ENCODE peak calls at places on chromosomes 6 and 20, in ten cellular contexts. O is foreskin keratinocyte; U is NB4; W is body of pancreas; C is Calu3; B is CD4-positive, alpha-beta T cell; D is psoas muscle; G is SK-N-SH; Z is RWPE1; Q is heart left ventricle. Y is an unnamed sample.
A peak's percentile ranks its signal among the peaks of the same experiment; 100 is the strongest.

GRCh38 chr6:130931683-130932082 is 104.5 kb downstream of the SMLR1 start:
- DNase-seq in O (no peak), U (peak; percentile 87), W (no peak), C (no peak), B (no peak), D (no peak), G (no peak), Z (no peak), Q (no peak), Y (no peak)

GRCh38 chr6:135673671-135674309 is 176.2 kb upstream of the AHI1 start:
- DNase-seq in O (no peak), U (no peak), W (no peak), C (no peak), B (no peak), D (no peak), G (no peak), Z (no peak), Q (no peak), Y (no peak)

GRCh38 chr6:22147983-22148797 is 148.6 kb downstream of the PRL start:
- DNase-seq in O (no peak), U (no peak), W (peak; percentile 36), C (peak; percentile 70), B (no peak), D (no peak), G (peak; percentile 27), Z (peak; percentile 15), Q (peak; percentile 52), Y (no peak)

GRCh38 chr20:24502184-24502583 is 32.8 kb downstream of the SYNDIG1 start:
- DNase-seq in O (no peak), U (no peak), W (peak; percentile 38), C (no peak), B (no peak), D (peak; percentile 59), G (peak; percentile 51), Z (peak; percentile 10), Q (no peak), Y (no peak)

GRCh38 chr6:52647199-52647598 is 23.7 kb upstream of the TMEM14A start:
- DNase-seq in O (no peak), U (no peak), W (no peak), C (no peak), B (no peak), D (no peak), G (no peak), Z (no peak), Q (no peak), Y (no peak)

GRCh38 chr20:58852559-58853271 is at the start of gene GNAS:
- DNase-seq in O (no peak), U (peak; percentile 54), W (peak; percentile 55), C (peak; percentile 63), B (peak; percentile 56), D (peak; percentile 66), G (peak; percentile 74), Z (peak; percentile 90), Q (peak; percentile 61), Y (no peak)

GRCh38 chr6:148358196-148358785 is 15.7 kb downstream of the SASH1 start:
- DNase-seq in O (no peak), U (peak; percentile 21), W (peak; percentile 59), C (no peak), B (no peak), D (peak; percentile 42), G (no peak), Z (no peak), Q (peak; percentile 31), Y (no peak)

GRCh38 chr6:30781697-30782424 is 37.5 kb upstream of the IER3 start:
- DNase-seq in O (peak; percentile 97), U (peak; percentile 93), W (peak; percentile 98), C (peak; percentile 100), B (no peak), D (peak; percentile 95), G (peak; percentile 86), Z (peak; percentile 88), Q (peak; percentile 97), Y (peak; percentile 98)

GRCh38 chr6:169248521-169248971 is 5.1 kb downstream of the THBS2 start:
- DNase-seq in O (no peak), U (no peak), W (no peak), C (no peak), B (peak; percentile 30), D (no peak), G (no peak), Z (no peak), Q (peak; percentile 16), Y (no peak)

GRCh38 chr6:47535316-47536046 is 57.9 kb downstream of the CD2AP start:
- DNase-seq in O (no peak), U (no peak), W (no peak), C (no peak), B (no peak), D (no peak), G (no peak), Z (no peak), Q (no peak), Y (no peak)

GRCh38 chr6:170067257-170067656 is 223.6 kb downstream of the DLL1 start:
- DNase-seq in O (no peak), U (no peak), W (no peak), C (no peak), B (peak; percentile 15), D (no peak), G (no peak), Z (no peak), Q (peak; percentile 11), Y (no peak)

GRCh38 chr6:44006123-44006871 is 121.0 kb downstream of the MRPL14 start:
- DNase-seq in O (no peak), U (no peak), W (no peak), C (no peak), B (no peak), D (no peak), G (no peak), Z (no peak), Q (no peak), Y (no peak)

GRCh38 chr6:117602151-117602898 is at the start of gene GOPC:
- DNase-seq in O (peak; percentile 94), U (peak; percentile 99), W (peak; percentile 98), C (peak; percentile 95), B (peak; percentile 91), D (peak; percentile 95), G (peak; percentile 95), Z (peak; percentile 99), Q (peak; percentile 97), Y (peak; percentile 97)
- TF ChIP-seq CTCF in O (peak; percentile 13), U (peak; percentile 13), W (no peak), C (peak; percentile 30), B (no peak), D (no peak), G (peak; percentile 32), Z (no peak), Q (no peak), Y (no peak)

GRCh38 chr20:41657655-41658054 is 39.5 kb upstream of the CHD6 start:
- DNase-seq in O (no peak), U (peak; percentile 49), W (no peak), C (no peak), B (no peak), D (no peak), G (no peak), Z (no peak), Q (no peak), Y (no peak)

GRCh38 chr20:41654884-41655283 is 36.7 kb upstream of the CHD6 start:
- DNase-seq in O (no peak), U (peak; percentile 48), W (no peak), C (peak; percentile 15), B (no peak), D (no peak), G (no peak), Z (peak; percentile 53), Q (no peak), Y (no peak)

GRCh38 chr20:41655966-41656685 is 37.9 kb upstream of the CHD6 start:
- DNase-seq in O (no peak), U (no peak), W (no peak), C (no peak), B (no peak), D (no peak), G (peak; percentile 28), Z (no peak), Q (no peak), Y (no peak)

GRCh38 chr20:41650221-41650948 is 32.2 kb upstream of the CHD6 start:
- DNase-seq in O (no peak), U (no peak), W (peak; percentile 61), C (peak; percentile 56), B (no peak), D (no peak), G (no peak), Z (no peak), Q (no peak), Y (no peak)

GRCh38 chr20:41654292-41654691 is 36.1 kb upstream of the CHD6 start:
- DNase-seq in O (no peak), U (no peak), W (peak; percentile 66), C (no peak), B (no peak), D (no peak), G (no peak), Z (no peak), Q (no peak), Y (no peak)
- TF ChIP-seq CTCF in O (no peak), U (no peak), W (no peak), C (no peak), B (no peak), D (no peak), G (no peak), Z (no peak), Q (no peak), Y (no peak)

DNA sequence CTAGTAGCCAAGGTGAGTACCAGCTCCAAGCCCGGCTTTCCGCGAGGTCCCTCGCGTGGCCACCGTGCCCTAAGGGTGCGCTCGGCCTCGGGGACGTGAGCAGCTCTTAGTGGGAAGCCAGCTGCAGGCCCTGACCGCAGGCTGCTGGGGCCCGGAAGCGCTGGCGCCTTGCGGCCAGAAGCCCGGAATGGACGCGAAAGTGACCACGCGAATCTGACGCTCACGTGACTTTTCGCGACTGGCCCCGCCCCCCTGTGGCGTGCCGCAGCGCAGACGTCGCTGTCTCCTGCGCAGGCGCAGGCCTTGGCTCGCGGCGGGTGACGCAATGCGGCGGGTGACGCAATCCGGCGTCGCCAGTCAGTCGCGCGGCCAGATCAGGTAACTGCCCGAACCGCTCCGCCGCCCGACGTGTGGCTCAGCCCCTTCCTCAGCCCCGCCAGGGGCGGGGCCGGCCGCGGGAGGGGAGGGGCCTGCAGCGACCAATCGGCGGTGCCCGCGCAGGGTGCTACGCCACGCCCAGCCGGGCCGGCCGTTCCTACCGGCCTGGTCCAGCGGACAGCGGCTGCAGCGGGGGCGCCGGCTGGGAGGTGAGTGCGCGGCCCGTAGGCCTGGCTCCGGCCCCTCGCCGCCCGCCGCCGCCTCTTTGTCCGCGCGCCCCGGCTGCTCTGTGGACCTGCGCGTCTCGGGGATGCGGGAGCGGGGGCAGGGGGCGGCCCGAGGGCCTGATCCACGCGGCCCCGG is at the start of gene GZF1:
- DNase-seq in O (peak; percentile 83), U (peak; percentile 99), W (peak; percentile 98), C (peak; percentile 86), B (peak; percentile 99), D (peak; percentile 98), G (peak; percentile 98), Z (peak; percentile 96), Q (peak; percentile 99), Y (peak; percentile 99)
- TF ChIP-seq CTCF in O (peak; percentile 25), U (no peak), W (no peak), C (no peak), B (peak; percentile 5), D (no peak), G (no peak), Z (no peak), Q (peak; percentile 15), Y (no peak)

DNA sequence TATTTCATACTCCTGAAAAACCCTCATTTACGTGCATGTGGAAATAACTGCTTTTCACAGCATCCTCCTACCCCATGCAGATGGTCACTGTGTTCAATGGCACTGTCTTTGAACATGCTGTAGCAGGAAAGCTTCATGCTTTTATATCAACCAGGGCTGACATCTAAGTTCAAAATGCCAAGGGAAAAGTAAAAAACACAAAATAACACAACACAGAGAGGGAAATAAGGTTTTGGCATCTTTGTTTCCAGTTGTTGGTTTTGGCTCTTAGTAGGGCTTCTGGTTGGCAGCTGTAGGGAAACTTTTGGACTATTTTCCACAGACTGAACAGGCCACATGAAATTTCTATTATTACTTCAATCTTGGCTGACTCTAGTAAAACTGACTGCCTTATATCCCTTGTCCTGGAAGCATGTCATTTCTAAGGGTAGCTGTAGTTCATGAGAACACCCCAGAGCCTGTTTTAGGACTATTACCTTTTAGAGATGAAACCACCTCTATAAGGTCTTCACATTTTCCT is 57.5 kb upstream of the AKIRIN2 start:
- DNase-seq in O (no peak), U (peak; percentile 18), W (no peak), C (no peak), B (no peak), D (no peak), G (no peak), Z (no peak), Q (no peak), Y (no peak)
- TF ChIP-seq CTCF in O (no peak), U (no peak), W (no peak), C (no peak), B (no peak), D (no peak), G (no peak), Z (no peak), Q (no peak), Y (no peak)